ENCODE peak calls at places on chromosomes 6 and 20, in five cellular contexts. One of them, this sample, is unnamed.

GRCh38 chr20:61973515-61974356 is 91.9 kb downstream of the TAF4 start:
- DNase-seq in endothelial cell of umbilical vein: no peak
- DNase-seq in body of pancreas: no peak
- DNase-seq in A549: no peak
- DNase-seq in spleen: peak; percentile 49
- DNase-seq in this sample: no peak

GRCh38 chr6:90098025-90098474 is 198.6 kb downstream of the BACH2 start:
- DNase-seq in endothelial cell of umbilical vein: peak; percentile 33
- DNase-seq in body of pancreas: peak; percentile 25
- DNase-seq in A549: no peak
- DNase-seq in spleen: no peak
- DNase-seq in this sample: no peak

GRCh38 chr6:163764565-163764964 is 350.0 kb downstream of the QKI start:
- DNase-seq in endothelial cell of umbilical vein: no peak
- DNase-seq in body of pancreas: no peak
- DNase-seq in A549: no peak
- DNase-seq in spleen: no peak
- DNase-seq in this sample: no peak

GRCh38 chr6:31870385-31870921 is 7.8 kb upstream of the NEU1 start:
- DNase-seq in endothelial cell of umbilical vein: no peak
- DNase-seq in body of pancreas: no peak
- DNase-seq in A549: no peak
- DNase-seq in spleen: no peak
- DNase-seq in this sample: no peak

GRCh38 chr6:56193846-56194245 is 53.5 kb downstream of the COL21A1 start:
- DNase-seq in endothelial cell of umbilical vein: no peak
- DNase-seq in body of pancreas: no peak
- DNase-seq in A549: no peak
- DNase-seq in spleen: no peak
- DNase-seq in this sample: no peak

GRCh38 chr6:55033021-55033546 is 141.2 kb upstream of the HCRTR2 start:
- DNase-seq in endothelial cell of umbilical vein: no peak
- DNase-seq in body of pancreas: no peak
- DNase-seq in A549: no peak
- DNase-seq in spleen: no peak
- DNase-seq in this sample: no peak

GRCh38 chr6:142455957-142456589 is 154.3 kb downstream of the ADGRG6 start:
- DNase-seq in endothelial cell of umbilical vein: no peak
- DNase-seq in body of pancreas: no peak
- DNase-seq in A549: no peak
- DNase-seq in spleen: no peak
- DNase-seq in this sample: no peak

GRCh38 chr20:32514760-32515159 is 70.4 kb downstream of the NOL4L start:
- DNase-seq in endothelial cell of umbilical vein: no peak
- DNase-seq in body of pancreas: peak; percentile 5
- DNase-seq in A549: no peak
- DNase-seq in spleen: no peak
- DNase-seq in this sample: no peak

GRCh38 chr6:81613606-81614005 is 138.9 kb downstream of the TENT5A start:
- DNase-seq in endothelial cell of umbilical vein: peak; percentile 62
- DNase-seq in body of pancreas: no peak
- DNase-seq in A549: no peak
- DNase-seq in spleen: no peak
- DNase-seq in this sample: no peak

GRCh38 chr20:9999660-10000059 is 35.1 kb upstream of the ANKEF1 start:
- DNase-seq in endothelial cell of umbilical vein: no peak
- DNase-seq in body of pancreas: peak; percentile 31
- DNase-seq in A549: peak; percentile 25
- DNase-seq in spleen: no peak
- DNase-seq in this sample: no peak

GRCh38 chr6:11473008-11473740 is 64.4 kb upstream of the TMEM170B start:
- DNase-seq in endothelial cell of umbilical vein: no peak
- DNase-seq in body of pancreas: no peak
- DNase-seq in A549: no peak
- DNase-seq in spleen: no peak
- DNase-seq in this sample: no peak

GRCh38 chr6:80689700-80690099 is 583.2 kb downstream of the BCKDHB start:
- DNase-seq in endothelial cell of umbilical vein: no peak
- DNase-seq in body of pancreas: no peak
- DNase-seq in A549: no peak
- DNase-seq in spleen: no peak
- DNase-seq in this sample: no peak

GRCh38 chr6:77292564-77293546 is 170.4 kb downstream of the HTR1B start:
- DNase-seq in endothelial cell of umbilical vein: peak; percentile 97
- DNase-seq in body of pancreas: no peak
- DNase-seq in A549: peak; percentile 77
- DNase-seq in spleen: no peak
- DNase-seq in this sample: no peak

GRCh38 chr6:37491830-37492208 is 7.9 kb downstream of the CCDC167 start:
- DNase-seq in endothelial cell of umbilical vein: no peak
- DNase-seq in body of pancreas: no peak
- DNase-seq in A549: no peak
- DNase-seq in spleen: no peak
- DNase-seq in this sample: no peak

GRCh38 chr6:12137480-12137879 is 125.4 kb downstream of the HIVEP1 start:
- DNase-seq in endothelial cell of umbilical vein: peak; percentile 71
- DNase-seq in body of pancreas: peak; percentile 74
- DNase-seq in A549: peak; percentile 65
- DNase-seq in spleen: no peak
- DNase-seq in this sample: peak; percentile 73

GRCh38 chr20:17560344-17561074 is 9.4 kb upstream of the DSTN start:
- DNase-seq in endothelial cell of umbilical vein: no peak
- DNase-seq in body of pancreas: no peak
- DNase-seq in A549: no peak
- DNase-seq in spleen: no peak
- DNase-seq in this sample: no peak

GRCh38 chr6:151692216-151692615 is 115.3 kb upstream of the ESR1 start:
- DNase-seq in endothelial cell of umbilical vein: no peak
- DNase-seq in body of pancreas: no peak
- DNase-seq in A549: no peak
- DNase-seq in spleen: no peak
- DNase-seq in this sample: no peak

GRCh38 chr6:166573456-166574216 is 12.8 kb downstream of the RAMACL start:
- DNase-seq in endothelial cell of umbilical vein: no peak
- DNase-seq in body of pancreas: no peak
- DNase-seq in A549: no peak
- DNase-seq in spleen: no peak
- DNase-seq in this sample: no peak

GRCh38 chr20:62524486-62524885 is 48.7 kb upstream of the GATA5 start:
- DNase-seq in endothelial cell of umbilical vein: no peak
- DNase-seq in body of pancreas: no peak
- DNase-seq in A549: no peak
- DNase-seq in spleen: no peak
- DNase-seq in this sample: no peak

GRCh38 chr6:26347699-26348098 is 17.3 kb upstream of the BTN3A2 start:
- DNase-seq in endothelial cell of umbilical vein: no peak
- DNase-seq in body of pancreas: no peak
- DNase-seq in A549: no peak
- DNase-seq in spleen: no peak
- DNase-seq in this sample: no peak

GRCh38 chr20:43537921-43538854 is 20.6 kb upstream of the SGK2 start:
- DNase-seq in endothelial cell of umbilical vein: peak; percentile 59
- DNase-seq in body of pancreas: peak; percentile 75
- DNase-seq in A549: peak; percentile 63
- DNase-seq in spleen: no peak
- DNase-seq in this sample: peak; percentile 70

GRCh38 chr6:107712523-107713213 is 111.4 kb downstream of the SCML4 start:
- DNase-seq in endothelial cell of umbilical vein: no peak
- DNase-seq in body of pancreas: no peak
- DNase-seq in A549: no peak
- DNase-seq in spleen: no peak
- DNase-seq in this sample: no peak

GRCh38 chr6:43924222-43924702 is 154.3 kb downstream of the VEGFA start:
- DNase-seq in endothelial cell of umbilical vein: no peak
- DNase-seq in body of pancreas: peak; percentile 53
- DNase-seq in A549: no peak
- DNase-seq in spleen: peak; percentile 86
- DNase-seq in this sample: no peak

GRCh38 chr20:43564993-43565757 is 6.3 kb downstream of the SGK2 start:
- DNase-seq in endothelial cell of umbilical vein: no peak
- DNase-seq in body of pancreas: no peak
- DNase-seq in A549: no peak
- DNase-seq in spleen: no peak
- DNase-seq in this sample: no peak

GRCh38 chr20:17676942-17677341 is 5.1 kb downstream of the RRBP1 start:
- DNase-seq in endothelial cell of umbilical vein: no peak
- DNase-seq in body of pancreas: no peak
- DNase-seq in A549: no peak
- DNase-seq in spleen: no peak
- DNase-seq in this sample: no peak

GRCh38 chr20:38343107-38343797 is 3.0 kb upstream of the LBP start:
- DNase-seq in endothelial cell of umbilical vein: peak; percentile 12
- DNase-seq in body of pancreas: peak; percentile 29
- DNase-seq in A549: peak; percentile 35
- DNase-seq in spleen: no peak
- DNase-seq in this sample: peak; percentile 81

GRCh38 chr20:31815408-31816188 is 3.6 kb upstream of the MYLK2 start:
- DNase-seq in endothelial cell of umbilical vein: no peak
- DNase-seq in body of pancreas: no peak
- DNase-seq in A549: peak; percentile 19
- DNase-seq in spleen: no peak
- DNase-seq in this sample: no peak

GRCh38 chr20:63023836-63024571 is 17.2 kb upstream of the BHLHE23 start:
- DNase-seq in endothelial cell of umbilical vein: no peak
- DNase-seq in body of pancreas: no peak
- DNase-seq in A549: no peak
- DNase-seq in spleen: peak; percentile 44
- DNase-seq in this sample: no peak

GRCh38 chr6:106421491-106421890 is 61.0 kb downstream of the CRYBG1 start:
- DNase-seq in endothelial cell of umbilical vein: no peak
- DNase-seq in body of pancreas: no peak
- DNase-seq in A549: no peak
- DNase-seq in spleen: no peak
- DNase-seq in this sample: no peak

GRCh38 chr6:154261688-154262397 is 94.8 kb downstream of the IPCEF1 start:
- DNase-seq in endothelial cell of umbilical vein: no peak
- DNase-seq in body of pancreas: no peak
- DNase-seq in A549: no peak
- DNase-seq in spleen: no peak
- DNase-seq in this sample: no peak

GRCh38 chr20:25253606-25254275 is 5.9 kb downstream of the PYGB start:
- DNase-seq in endothelial cell of umbilical vein: no peak
- DNase-seq in body of pancreas: no peak
- DNase-seq in A549: no peak
- DNase-seq in spleen: no peak
- DNase-seq in this sample: no peak

GRCh38 chr20:37356387-37356786 is 10.4 kb downstream of the SRC start:
- DNase-seq in endothelial cell of umbilical vein: no peak
- DNase-seq in body of pancreas: peak; percentile 74
- DNase-seq in A549: peak; percentile 42
- DNase-seq in spleen: peak; percentile 83
- DNase-seq in this sample: peak; percentile 71

GRCh38 chr6:143339223-143339622 is 111.3 kb downstream of the ADAT2 start:
- DNase-seq in endothelial cell of umbilical vein: no peak
- DNase-seq in body of pancreas: no peak
- DNase-seq in A549: peak; percentile 6
- DNase-seq in spleen: no peak
- DNase-seq in this sample: no peak

GRCh38 chr6:4804095-4804494 is 27.9 kb downstream of the CDYL start:
- DNase-seq in endothelial cell of umbilical vein: no peak
- DNase-seq in body of pancreas: no peak
- DNase-seq in A549: peak; percentile 25
- DNase-seq in spleen: no peak
- DNase-seq in this sample: no peak

GRCh38 chr20:49765413-49765736 is 47.3 kb upstream of the SLC9A8 start:
- DNase-seq in endothelial cell of umbilical vein: no peak
- DNase-seq in body of pancreas: no peak
- DNase-seq in A549: no peak
- DNase-seq in spleen: no peak
- DNase-seq in this sample: no peak
- TF ChIP-seq CTCF in endothelial cell of umbilical vein: no peak
- TF ChIP-seq CTCF in body of pancreas: no peak
- TF ChIP-seq CTCF in A549: no peak
- TF ChIP-seq CTCF in spleen: no peak
- TF ChIP-seq CTCF in this sample: no peak

GRCh38 chr6:53172468-53172803 is 23.8 kb upstream of the GCM1 start:
- DNase-seq in endothelial cell of umbilical vein: no peak
- DNase-seq in body of pancreas: no peak
- DNase-seq in A549: no peak
- DNase-seq in spleen: no peak
- DNase-seq in this sample: no peak
- H3K9me3 ChIP-seq in endothelial cell of umbilical vein: no peaks in the 10 kb centered on the region
- H3K9me3 ChIP-seq in body of pancreas: no peaks in the 10 kb centered on the region
- H3K9me3 ChIP-seq in A549: no peaks in the 10 kb centered on the region
- H3K9me3 ChIP-seq in spleen: no peaks in the 10 kb centered on the region
- H3K9me3 ChIP-seq in this sample: no peaks in the 10 kb centered on the region

DNA sequence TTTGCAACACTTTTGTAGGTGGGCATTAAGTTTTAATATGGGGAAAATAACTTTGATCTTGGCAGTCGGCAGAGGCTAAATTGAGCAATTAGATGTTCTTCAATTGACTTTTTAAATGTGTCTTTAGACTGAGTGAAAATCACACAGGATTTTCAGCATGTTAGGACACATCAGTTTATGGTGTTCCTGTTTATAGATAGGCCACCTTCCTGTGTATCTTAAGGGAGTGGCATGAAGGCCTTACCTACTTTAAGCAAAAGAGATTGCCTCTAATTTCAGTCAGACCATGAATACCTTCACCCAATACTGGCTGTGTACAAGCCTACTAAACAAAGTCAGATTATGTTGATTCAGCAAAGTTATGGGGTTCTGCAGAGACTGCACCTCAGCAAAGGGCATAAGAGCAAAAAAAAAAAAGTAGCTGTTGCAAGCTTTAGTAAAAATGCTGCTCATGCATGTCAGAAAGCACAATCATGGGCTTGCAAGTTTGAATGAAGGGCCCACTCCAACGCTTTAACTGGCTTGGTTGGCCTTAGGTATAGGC is 848.4 kb downstream of the PHF3 start:
- DNase-seq in endothelial cell of umbilical vein: no peak
- DNase-seq in body of pancreas: no peak
- DNase-seq in A549: no peak
- DNase-seq in spleen: no peak
- DNase-seq in this sample: no peak
- TF ChIP-seq POLR2A in endothelial cell of umbilical vein: no peak
- TF ChIP-seq POLR2A in body of pancreas: no peak
- TF ChIP-seq POLR2A in A549: no peak
- TF ChIP-seq POLR2A in spleen: no peak
- TF ChIP-seq POLR2A in this sample: no peak

DNA sequence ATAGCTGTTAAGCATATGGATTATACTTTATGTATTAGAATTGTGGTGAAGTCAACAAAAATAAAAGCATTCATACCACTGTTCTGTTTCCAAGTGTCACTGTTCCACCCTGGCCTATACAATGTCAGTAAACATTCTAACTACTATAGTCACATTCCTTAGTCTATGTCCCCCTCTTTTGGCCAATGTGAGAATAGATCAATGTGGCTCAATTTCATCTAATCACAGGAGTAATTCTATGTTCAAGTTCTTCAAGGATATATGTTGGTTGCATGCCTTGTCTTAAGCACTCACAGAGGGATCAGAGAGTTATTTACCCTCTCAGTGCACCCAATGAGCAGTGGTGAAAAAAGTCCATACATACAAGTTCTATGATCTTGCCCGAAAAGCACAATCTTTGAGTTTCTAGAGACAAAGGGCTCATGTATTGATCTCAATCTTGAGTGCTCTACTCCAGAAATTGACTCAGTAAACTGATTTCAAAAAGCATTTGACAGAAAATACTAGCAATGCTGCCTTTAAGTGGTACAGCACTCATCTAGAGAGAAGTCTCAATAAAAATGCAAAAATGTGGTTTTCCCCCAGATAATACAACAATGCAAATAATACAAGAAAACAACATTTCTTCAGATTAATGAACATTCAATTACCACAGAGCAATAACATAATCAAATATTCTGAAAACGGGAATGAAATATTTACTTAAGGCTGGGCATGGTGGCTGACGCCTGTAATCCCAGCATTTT is 16.5 kb downstream of the SMLR1 start:
- DNase-seq in endothelial cell of umbilical vein: peak; percentile 64
- DNase-seq in body of pancreas: no peak
- DNase-seq in A549: peak; percentile 18
- DNase-seq in spleen: no peak
- DNase-seq in this sample: no peak
- TF ChIP-seq CTCF in endothelial cell of umbilical vein: peak; percentile 34
- TF ChIP-seq CTCF in body of pancreas: peak; percentile 82
- TF ChIP-seq CTCF in A549: peak; percentile 37
- TF ChIP-seq CTCF in spleen: peak; percentile 24
- TF ChIP-seq CTCF in this sample: peak; percentile 39

This sample was measured in right lobe of liver.